ENCODE peak calls at places on chromosome 4, in six cellular contexts. H, P, J, K, C and B are unnamed samples. For H3K4me1, the result is how much of the 10 kb centered on the place peaks cover.

GRCh38 chr4:152221816-152222516 is 313.9 kb downstream of the FBXW7 start:
- ATAC-seq in C (no peak), J (no peak), P (no peak), H (no peak), K (no peak), B (no peak)

GRCh38 chr4:67885727-67886126 is 1.9 kb upstream of the TMPRSS11D start:
- ATAC-seq in K (no peak), J (peak), H (no peak), P (peak), C (no peak), B (no peak)

GRCh38 chr4:20839957-20840356 is 139.7 kb downstream of the PACRGL start:
- ATAC-seq in P (peak), K (no peak), J (no peak), C (no peak), H (no peak), B (no peak)

GRCh38 chr4:107709916-107710315 is 10.1 kb downstream of the PAPSS1 start:
- ATAC-seq in C (no peak), H (peak), P (peak), J (no peak), K (peak), B (no peak)

GRCh38 chr4:82785248-82786003 is 13.2 kb downstream of the SCD5 start:
- ATAC-seq in K (no peak), P (peak), H (no peak), J (peak), C (no peak), B (no peak)

GRCh38 chr4:117267317-117267716 is 181.9 kb upstream of the TRAM1L1 start:
- ATAC-seq in H (no peak), C (no peak), J (no peak), K (no peak), P (no peak), B (no peak)

GRCh38 chr4:154124539-154125255 is 335.8 kb upstream of the SFRP2 start:
- ATAC-seq in H (no peak), J (peak), C (no peak), P (peak), K (no peak), B (no peak)

GRCh38 chr4:100681289-100681688 is 163.5 kb upstream of the EMCN start:
- ATAC-seq in J (no peak), P (no peak), C (no peak), H (no peak), K (no peak), B (no peak)

GRCh38 chr4:76886214-76886613 is 11.7 kb downstream of the SOWAHB start:
- ATAC-seq in P (no peak), C (no peak), K (no peak), J (no peak), H (no peak), B (no peak)

GRCh38 chr4:41715155-41715554 is 33.4 kb downstream of the PHOX2B start:
- ATAC-seq in H (no peak), K (no peak), J (no peak), C (no peak), P (no peak), B (no peak)

GRCh38 chr4:189597341-189597740 is 343.3 kb upstream of the FRG1 start:
- ATAC-seq in J (no peak), P (no peak), C (no peak), K (no peak), H (no peak), B (no peak)

GRCh38 chr4:3160325-3160915 is 85.9 kb downstream of the HTT start:
- ATAC-seq in K (no peak), H (no peak), C (no peak), J (no peak), P (no peak), B (no peak)

GRCh38 chr4:170127758-170128157 is 38.0 kb upstream of the AADAT start:
- ATAC-seq in H (no peak), P (no peak), K (no peak), J (no peak), C (no peak), B (no peak)

GRCh38 chr4:140071043-140071442 is 82.9 kb downstream of the MAML3 start:
- ATAC-seq in K (no peak), J (no peak), H (no peak), P (no peak), C (no peak), B (no peak)

DNA sequence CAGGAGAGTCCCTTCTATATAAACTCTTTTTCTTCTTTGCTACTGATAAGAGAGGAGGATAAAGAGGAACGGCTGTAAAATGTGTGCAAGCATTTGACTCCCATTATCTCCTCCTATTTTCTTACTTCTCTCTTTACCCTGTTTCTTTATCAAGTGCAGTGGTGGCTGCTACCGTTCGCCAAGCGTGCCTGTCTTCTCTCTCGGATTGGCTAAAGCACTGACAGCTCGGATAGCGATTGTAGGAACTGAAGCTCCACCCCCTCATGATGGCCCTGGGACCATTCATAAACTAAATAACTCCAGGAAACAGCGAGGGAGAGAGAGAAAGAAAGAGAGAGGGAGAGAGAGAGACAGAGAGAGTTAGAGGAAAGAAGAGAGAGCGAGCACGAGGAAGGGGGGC is 340 bp upstream of the MAB21L2 start:
- ATAC-seq in J (no peak), C (no peak), K (no peak), P (no peak), H (no peak), B (no peak)
- TF ChIP-seq POLR2AphosphoS5 in J (no peak), C (no peak), K (no peak), P (no peak), H (no peak), B (no peak)

DNA sequence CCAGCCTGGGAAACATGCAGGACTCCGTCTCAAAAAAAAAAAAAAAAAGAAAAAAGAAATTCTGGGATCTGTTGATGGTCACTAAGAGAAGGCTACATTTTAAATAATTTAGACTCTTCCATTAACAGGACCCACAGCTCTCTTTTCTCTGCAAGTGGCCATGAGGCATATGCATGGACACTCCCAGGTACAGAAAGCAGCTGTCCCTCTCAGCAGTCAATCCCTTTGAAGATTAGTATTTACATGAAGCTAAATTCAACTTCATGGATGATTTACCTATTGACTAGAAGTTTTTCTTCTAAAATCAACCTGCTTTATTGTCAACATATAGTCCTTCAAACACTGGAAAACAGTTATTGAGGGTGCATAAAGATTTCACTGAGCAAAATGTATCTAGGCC is 139.9 kb downstream of the CPEB2 start:
- ATAC-seq in P (no peak), C (no peak), J (no peak), H (no peak), K (no peak), B (no peak)
- H3K4me1 ChIP-seq in P (under half), C (under half), J (under half), H (under half), K (under half), B (under half)

GRCh38 chr4:138234254-138234653 is 7.9 kb downstream of the SLC7A11 start:
- ATAC-seq in K (no peak), H (no peak), P (no peak), C (no peak), J (no peak), B (no peak)
- TF ChIP-seq POLR2A in K (no peak), H (no peak), P (no peak), C (no peak), J (no peak), B (no peak)

GRCh38 chr4:84502955-84503373 is 3.9 kb upstream of the NKX6-1 start:
- ATAC-seq in C (no peak), H (no peak), J (no peak), K (peak), P (no peak), B (no peak)

GRCh38 chr4:84502333-84502954 is 3.4 kb upstream of the NKX6-1 start:
- ATAC-seq in K (no peak), J (no peak), C (no peak), P (no peak), H (no peak), B (no peak)

GRCh38 chr4:84500386-84501196 is 1.5 kb upstream of the NKX6-1 start:
- ATAC-seq in K (no peak), C (no peak), H (no peak), P (no peak), J (no peak), B (no peak)

GRCh38 chr4:84501197-84501492 is 2.1 kb upstream of the NKX6-1 start:
- ATAC-seq in J (no peak), P (no peak), C (no peak), H (no peak), K (no peak), B (no peak)

DNA sequence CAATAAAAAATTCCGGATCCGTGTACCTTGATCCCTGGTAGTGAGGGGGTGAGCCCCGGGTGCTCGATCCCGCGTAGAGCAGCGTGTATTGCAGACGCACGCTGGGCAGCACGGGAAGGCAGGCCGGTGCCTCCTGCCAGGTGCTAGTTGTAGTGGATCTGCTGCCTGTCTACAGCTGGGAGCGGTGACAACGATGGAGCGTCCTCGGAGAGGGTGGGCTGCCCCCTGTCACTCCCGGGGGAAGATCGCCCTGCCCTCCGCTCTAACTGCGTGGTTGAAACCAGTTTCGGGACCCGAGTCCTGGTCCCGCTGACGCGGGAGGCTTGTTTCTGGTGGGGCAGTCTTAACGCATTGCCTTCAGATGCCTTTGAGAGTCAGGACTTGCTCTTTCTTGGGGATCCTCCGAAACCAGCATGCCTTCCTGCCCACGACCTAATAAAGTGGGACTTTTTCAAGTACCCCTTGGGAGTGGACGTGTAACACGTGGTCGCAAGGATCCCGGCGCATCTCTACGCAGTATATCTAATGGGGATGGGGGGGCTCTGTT is 2.7 kb upstream of the NKX6-1 start:
- ATAC-seq in K (no peak), H (no peak), J (no peak), C (no peak), P (no peak), B (no peak)
- TF ChIP-seq POLR2AphosphoS5 in K (no peak), H (no peak), J (no peak), C (no peak), P (no peak), B (no peak)

GRCh38 chr4:1726146-1726934 is 5.0 kb downstream of the TACC3 start:
- ATAC-seq in P (peak), H (peak), K (peak), J (peak), C (peak), B (peak)
- H3K4me1 ChIP-seq in P (under half), H (under half), K (under half), J (under half), C (under half), B (under half)

DNA sequence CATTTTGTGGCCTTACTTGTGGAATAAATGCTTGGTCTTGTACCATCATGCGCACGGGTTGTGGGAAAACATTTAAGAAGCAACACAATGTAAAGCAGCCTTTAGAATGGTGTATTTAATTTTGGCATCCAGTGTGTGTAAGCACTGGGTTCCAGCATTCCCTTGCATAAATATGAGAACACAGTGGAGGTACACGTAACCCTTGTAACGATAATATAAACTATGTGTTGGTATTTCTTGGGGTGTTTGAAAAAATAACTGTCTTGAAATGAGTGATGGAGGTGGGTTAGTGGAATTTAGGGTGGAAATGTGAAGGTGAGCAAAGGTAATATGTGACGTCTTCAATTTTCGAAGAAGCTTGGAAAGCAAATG is 2.1 kb downstream of the DCUN1D4 start:
- ATAC-seq in H (no peak), C (no peak), J (no peak), P (no peak), K (no peak), B (no peak)
- TF ChIP-seq POLR2A in H (no peak), C (no peak), J (no peak), P (no peak), K (peak), B (no peak)

GRCh38 chr4:143035661-143036060 is 149.1 kb upstream of the USP38 start:
- ATAC-seq in H (no peak), J (no peak), K (no peak), P (no peak), C (no peak), B (no peak)
- TF ChIP-seq POLR2AphosphoS5 in H (no peak), J (no peak), K (no peak), P (no peak), C (no peak), B (no peak)

GRCh38 chr4:53702334-53703266 is 111.3 kb upstream of the LNX1 start:
- ATAC-seq in C (peak), K (peak), H (peak), P (peak), J (peak), B (peak)

GRCh38 chr4:53705151-53705764 is 114.0 kb upstream of the LNX1 start:
- ATAC-seq in J (no peak), K (no peak), C (no peak), P (no peak), H (peak), B (no peak)

GRCh38 chr4:53703267-53703655 is 112.0 kb upstream of the LNX1 start:
- ATAC-seq in K (no peak), C (no peak), J (no peak), H (no peak), P (no peak), B (no peak)

GRCh38 chr4:53705972-53706371 is 114.7 kb upstream of the LNX1 start:
- ATAC-seq in P (no peak), K (peak), C (no peak), H (no peak), J (no peak), B (no peak)

DNA sequence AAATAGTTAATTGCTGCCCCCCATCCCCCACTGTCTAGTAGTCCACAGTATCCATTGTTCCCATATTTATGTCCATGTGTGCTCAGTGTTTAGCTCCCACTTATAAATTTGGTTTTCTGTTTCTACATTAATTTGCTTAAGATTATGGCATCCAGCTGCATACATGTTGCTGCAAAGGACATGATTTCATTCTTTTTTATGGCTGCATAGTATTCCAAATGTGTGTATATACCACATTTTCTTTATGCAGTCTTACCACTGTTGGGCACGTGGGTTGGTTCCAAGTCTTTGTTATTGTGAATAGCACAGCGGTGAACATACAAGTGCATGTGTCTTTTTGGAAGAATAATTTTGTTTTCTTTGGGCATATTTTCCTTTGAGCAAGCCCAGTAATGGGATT is 113.0 kb upstream of the LNX1 start:
- ATAC-seq in C (no peak), J (no peak), H (no peak), K (no peak), P (no peak), B (no peak)
- H3K4me1 ChIP-seq in C (under half), J (under half), H (under half), K (under half), P (under half), B (under half)

DNA sequence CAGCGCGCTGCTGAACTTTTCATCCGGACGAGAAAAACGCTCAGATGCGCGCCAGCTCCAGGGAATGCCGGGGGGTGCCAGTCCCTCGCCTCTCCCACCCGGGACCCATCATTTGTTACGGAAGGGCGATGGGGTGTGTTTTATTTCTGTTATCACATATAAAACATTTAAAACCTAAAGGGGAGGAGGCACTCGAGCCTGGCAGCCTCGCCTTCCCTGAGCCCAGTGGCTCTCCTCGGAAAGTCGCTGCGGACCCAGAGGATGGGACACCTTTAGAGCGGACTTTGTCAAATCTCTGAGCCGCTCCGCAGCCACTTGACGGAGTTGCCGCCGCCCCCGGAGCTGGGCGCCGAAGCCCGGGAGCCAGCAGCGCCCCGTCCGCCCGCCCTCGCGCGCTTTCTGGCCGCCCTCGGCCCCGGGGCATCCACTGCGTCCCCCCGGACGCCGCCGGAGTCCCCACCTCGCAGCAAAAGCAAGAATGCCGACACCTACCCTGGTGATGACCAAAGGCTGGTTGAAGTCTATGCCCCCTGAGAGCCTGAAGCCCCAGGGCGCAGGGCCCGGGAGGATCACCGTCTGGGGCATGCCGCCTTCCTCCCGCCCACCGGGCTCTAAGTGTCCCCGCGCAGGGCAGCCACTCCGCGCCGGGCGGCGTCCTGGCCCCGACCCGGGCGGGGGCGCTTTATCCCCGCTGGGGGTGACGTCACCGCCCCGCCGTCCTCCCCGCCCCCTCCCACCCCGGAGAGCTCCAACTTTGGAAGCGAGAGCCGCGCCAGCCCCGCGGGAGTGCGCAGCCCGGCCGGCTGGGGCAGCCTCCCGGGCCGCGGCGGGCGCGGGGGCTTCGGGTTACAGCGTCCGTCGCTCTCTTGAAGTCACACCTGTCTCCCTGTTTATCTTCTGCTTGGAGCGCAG is at the start of gene PDLIM3:
- ATAC-seq in K (peak), C (peak), J (peak), H (no peak), P (peak), B (peak)
- TF ChIP-seq POLR2A in K (no peak), C (peak), J (peak), H (no peak), P (peak), B (peak)